ENCODE peak calls at places on chromosomes 5 and 9, in five cellular contexts. One of them, this sample, is unnamed.

GRCh38 chr9:36855443-36856315 is 178.4 kb downstream of the PAX5 start:
- DNase-seq in transverse colon: peak; percentile 18
- DNase-seq in stomach: no peak
- DNase-seq in HCT116: peak; percentile 61
- DNase-seq in IMR-90: no peak
- DNase-seq in this sample: peak; percentile 63

GRCh38 chr9:23754551-23754950 is 71.5 kb downstream of the ELAVL2 start:
- DNase-seq in HCT116: no peak
- DNase-seq in IMR-90: no peak
- DNase-seq in transverse colon: no peak
- DNase-seq in stomach: no peak
- DNase-seq in this sample: no peak

GRCh38 chr9:4138180-4138579 is 161.7 kb downstream of the GLIS3 start:
- DNase-seq in stomach: no peak
- DNase-seq in IMR-90: no peak
- DNase-seq in HCT116: no peak
- DNase-seq in transverse colon: no peak
- DNase-seq in this sample: no peak

GRCh38 chr9:133458643-133459312 is 1.0 kb upstream of the CACFD1 start:
- DNase-seq in transverse colon: no peak
- DNase-seq in IMR-90: no peak
- DNase-seq in stomach: no peak
- DNase-seq in HCT116: no peak
- DNase-seq in this sample: no peak

GRCh38 chr5:124057161-124057814 is 545.3 kb downstream of the CSNK1G3 start:
- DNase-seq in IMR-90: no peak
- DNase-seq in transverse colon: peak; percentile 66
- DNase-seq in HCT116: no peak
- DNase-seq in stomach: peak; percentile 62
- DNase-seq in this sample: no peak

GRCh38 chr9:24096756-24097155 is 270.7 kb upstream of the ELAVL2 start:
- DNase-seq in IMR-90: no peak
- DNase-seq in stomach: no peak
- DNase-seq in transverse colon: no peak
- DNase-seq in HCT116: no peak
- DNase-seq in this sample: no peak

GRCh38 chr9:19495186-19496028 is 86.6 kb downstream of the ACER2 start:
- DNase-seq in stomach: no peak
- DNase-seq in IMR-90: no peak
- DNase-seq in HCT116: no peak
- DNase-seq in transverse colon: no peak
- DNase-seq in this sample: no peak

GRCh38 chr5:68252678-68253520 is 37.3 kb downstream of the PIK3R1 start:
- DNase-seq in HCT116: peak; percentile 46
- DNase-seq in transverse colon: peak; percentile 60
- DNase-seq in stomach: peak; percentile 53
- DNase-seq in IMR-90: peak; percentile 78
- DNase-seq in this sample: peak; percentile 11

GRCh38 chr9:96449844-96450612 is at the start of gene HABP4:
- DNase-seq in HCT116: peak; percentile 76
- DNase-seq in stomach: peak; percentile 98
- DNase-seq in transverse colon: peak; percentile 97
- DNase-seq in IMR-90: peak; percentile 91
- DNase-seq in this sample: peak; percentile 99

GRCh38 chr5:56339732-56340131 is 106.6 kb upstream of the ANKRD55 start:
- DNase-seq in stomach: no peak
- DNase-seq in transverse colon: no peak
- DNase-seq in HCT116: no peak
- DNase-seq in IMR-90: peak; percentile 46
- DNase-seq in this sample: no peak

GRCh38 chr5:56343988-56344387 is 110.9 kb upstream of the ANKRD55 start:
- DNase-seq in stomach: no peak
- DNase-seq in IMR-90: no peak
- DNase-seq in HCT116: no peak
- DNase-seq in transverse colon: no peak
- DNase-seq in this sample: no peak

GRCh38 chr5:56342612-56343011 is 109.5 kb upstream of the ANKRD55 start:
- DNase-seq in transverse colon: no peak
- DNase-seq in stomach: no peak
- DNase-seq in HCT116: no peak
- DNase-seq in IMR-90: no peak
- DNase-seq in this sample: no peak

GRCh38 chr5:56337715-56338319 is 104.7 kb upstream of the ANKRD55 start:
- DNase-seq in transverse colon: no peak
- DNase-seq in IMR-90: no peak
- DNase-seq in stomach: no peak
- DNase-seq in HCT116: no peak
- DNase-seq in this sample: no peak

GRCh38 chr5:56340196-56340980 is 107.3 kb upstream of the ANKRD55 start:
- DNase-seq in transverse colon: no peak
- DNase-seq in stomach: no peak
- DNase-seq in IMR-90: peak; percentile 63
- DNase-seq in HCT116: no peak
- DNase-seq in this sample: no peak
- TF ChIP-seq POLR2A in transverse colon: no peak
- TF ChIP-seq POLR2A in stomach: no peak
- TF ChIP-seq POLR2A in IMR-90: no peak
- TF ChIP-seq POLR2A in HCT116: no peak
- TF ChIP-seq POLR2A in this sample: no peak

DNA sequence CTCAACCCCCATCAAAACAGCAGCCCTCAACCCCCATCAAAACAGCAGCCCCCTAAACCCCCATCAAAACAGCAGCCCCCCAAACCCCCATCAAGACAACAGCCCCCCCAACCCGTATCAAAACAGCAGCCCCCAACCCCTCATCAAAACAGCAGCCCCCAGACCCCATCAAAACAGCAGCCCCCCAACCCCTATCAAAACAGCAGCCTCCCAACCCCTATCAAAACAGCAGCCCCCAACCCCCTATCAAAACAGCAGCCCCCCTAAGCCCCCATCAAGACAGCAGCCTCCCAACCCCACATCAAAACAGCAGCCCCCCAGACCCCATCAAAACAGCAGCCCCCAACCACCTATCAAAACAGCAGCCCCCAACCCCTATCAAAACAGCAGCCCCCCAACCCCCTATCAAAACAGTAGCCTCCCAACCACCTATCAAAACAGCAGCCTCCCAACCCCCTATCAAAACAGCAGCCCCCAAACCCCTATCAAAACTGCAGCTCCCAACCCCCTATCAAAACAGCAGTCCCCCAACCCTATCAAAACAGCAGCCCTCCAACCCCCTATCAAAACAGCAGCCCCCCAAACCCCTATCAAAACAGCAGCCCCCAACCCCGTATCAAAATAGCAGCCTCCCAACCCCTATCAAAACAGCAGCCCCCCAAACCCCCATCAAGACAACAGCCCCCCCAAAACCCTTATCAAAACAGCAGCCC is 1.2 kb downstream of the TPPP start:
- DNase-seq in transverse colon: no peak
- DNase-seq in stomach: no peak
- DNase-seq in IMR-90: no peak
- DNase-seq in HCT116: no peak
- DNase-seq in this sample: no peak
- TF ChIP-seq POLR2A in transverse colon: no peak
- TF ChIP-seq POLR2A in stomach: no peak
- TF ChIP-seq POLR2A in IMR-90: no peak
- TF ChIP-seq POLR2A in HCT116: no peak
- TF ChIP-seq POLR2A in this sample: no peak

DNA sequence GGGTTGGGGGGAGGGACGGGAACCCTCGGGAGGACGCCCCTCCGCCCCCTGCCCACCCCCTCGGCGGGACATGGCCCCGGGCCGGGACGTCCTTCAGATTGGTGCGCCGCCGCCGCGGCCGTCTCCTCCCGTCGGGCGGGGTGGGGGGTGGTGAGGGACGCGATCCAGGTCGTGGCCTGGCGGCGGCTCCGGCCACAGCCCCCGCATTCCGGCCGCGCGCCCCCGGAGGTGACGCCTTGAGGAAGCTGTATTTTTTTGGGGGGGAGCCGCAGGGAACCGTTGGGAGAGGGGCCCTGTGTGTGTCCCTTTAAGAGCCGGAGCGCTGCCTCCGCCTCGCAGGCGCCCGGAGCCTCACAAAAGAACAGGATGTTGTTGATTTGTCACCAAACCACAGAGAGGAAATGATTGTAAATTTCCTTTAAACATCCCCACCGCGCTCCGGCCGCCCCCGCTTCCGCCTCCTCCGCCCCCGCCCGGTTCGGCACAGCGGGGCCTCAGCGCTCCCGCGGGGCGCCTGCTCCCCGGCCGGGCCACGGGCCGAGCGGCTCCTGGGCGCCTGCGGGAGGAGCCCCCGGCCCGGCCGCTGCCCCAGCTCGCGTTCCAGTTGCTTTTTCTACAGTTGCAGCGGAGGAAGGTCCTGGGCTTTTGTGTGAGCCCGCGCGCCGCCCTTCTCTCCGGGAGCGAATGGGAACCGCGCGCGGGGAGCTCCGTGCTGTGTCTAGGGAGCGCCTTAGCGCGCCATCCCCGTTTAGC is 32.1 kb upstream of the SPRY4 start:
- DNase-seq in IMR-90: peak; percentile 92
- DNase-seq in stomach: peak; percentile 77
- DNase-seq in HCT116: peak; percentile 87
- DNase-seq in transverse colon: peak; percentile 83
- DNase-seq in this sample: peak; percentile 76
- TF ChIP-seq POLR2A in IMR-90: peak; percentile 83
- TF ChIP-seq POLR2A in stomach: no peak
- TF ChIP-seq POLR2A in HCT116: no peak
- TF ChIP-seq POLR2A in transverse colon: no peak
- TF ChIP-seq POLR2A in this sample: peak; percentile 49

DNA sequence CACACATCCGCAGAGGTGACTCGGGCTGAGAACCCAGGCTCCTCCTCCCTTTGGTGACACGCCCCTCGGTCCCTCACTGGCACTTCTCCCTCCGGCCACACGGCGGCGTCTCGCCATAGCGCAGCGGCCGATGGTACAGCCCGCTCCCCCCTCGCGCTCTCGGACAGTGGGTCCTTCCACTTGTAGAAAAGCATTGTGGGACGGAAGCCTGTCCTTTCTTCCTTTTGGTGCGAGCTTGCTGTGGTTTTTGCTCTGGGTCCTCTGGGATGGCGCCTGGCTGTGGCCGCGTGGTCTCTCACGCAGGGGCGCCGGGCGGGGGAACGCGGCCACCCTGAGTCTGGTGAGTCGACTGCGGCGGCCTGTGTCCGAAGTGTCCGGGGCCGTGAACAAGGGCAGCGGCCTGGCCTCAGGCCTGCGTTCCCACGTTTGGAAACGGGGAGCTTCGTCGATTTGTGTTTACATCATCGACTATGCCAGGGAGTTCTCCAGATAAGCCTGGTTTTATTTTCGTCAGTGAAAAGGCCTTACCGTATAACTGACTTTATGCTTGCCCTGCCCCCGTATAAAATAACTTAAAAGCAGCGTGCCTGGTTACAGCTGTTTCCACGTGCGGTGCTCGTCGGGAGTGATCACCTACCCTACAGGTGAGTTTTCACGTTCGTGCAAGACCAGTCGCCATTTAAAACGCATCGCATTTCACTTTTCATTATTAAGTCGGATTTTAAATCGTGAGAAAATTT is 258.3 kb downstream of the EPB41L4A start:
- DNase-seq in stomach: peak; percentile 91
- DNase-seq in transverse colon: peak; percentile 95
- DNase-seq in IMR-90: peak; percentile 88
- DNase-seq in HCT116: peak; percentile 76
- DNase-seq in this sample: peak; percentile 71
- TF ChIP-seq POLR2A in stomach: no peak
- TF ChIP-seq POLR2A in transverse colon: peak; percentile 89
- TF ChIP-seq POLR2A in IMR-90: peak; percentile 99
- TF ChIP-seq POLR2A in HCT116: peak; percentile 97
- TF ChIP-seq POLR2A in this sample: peak; percentile 92

DNA sequence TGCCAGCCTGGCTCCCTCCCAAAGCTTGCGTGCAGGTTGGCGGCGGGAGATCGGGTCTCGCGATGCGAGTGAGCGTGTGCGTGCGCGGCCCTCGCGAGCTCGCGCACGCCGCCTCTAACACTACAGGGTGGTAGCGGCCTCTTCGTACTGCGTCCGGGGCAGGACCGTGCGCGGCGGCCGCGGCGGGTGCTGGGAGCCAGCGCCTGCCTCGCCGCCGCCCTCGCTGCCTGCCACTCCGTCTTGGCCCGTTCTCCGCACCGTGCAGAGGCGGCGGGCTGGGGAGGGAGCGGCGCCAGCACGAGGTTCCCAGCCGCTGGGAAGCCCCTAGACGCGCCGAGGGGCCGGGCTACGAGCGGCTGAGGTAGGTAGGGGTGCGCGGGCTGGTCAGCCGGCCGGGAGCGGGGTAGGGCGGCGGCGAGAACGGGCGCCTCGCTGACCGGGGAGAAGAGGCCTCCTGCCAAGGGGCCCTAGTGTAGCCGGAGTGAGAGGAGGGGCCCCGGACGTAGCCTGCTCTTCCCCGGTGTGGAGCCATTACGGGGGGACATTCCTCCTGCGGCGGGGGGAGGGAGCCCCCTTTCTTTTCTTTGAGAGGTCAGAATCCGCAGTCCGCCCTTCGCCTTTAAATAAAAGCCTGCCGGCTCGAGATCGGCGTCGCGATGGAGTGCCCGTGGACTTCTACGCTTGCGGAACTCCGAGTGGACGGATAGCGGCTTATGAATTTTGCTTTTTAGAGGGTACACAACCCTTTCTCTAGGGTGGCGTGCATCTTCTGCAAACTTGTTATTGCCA is at the start of gene C5orf24:
- DNase-seq in stomach: peak; percentile 97
- DNase-seq in IMR-90: peak; percentile 96
- DNase-seq in HCT116: peak; percentile 89
- DNase-seq in transverse colon: peak; percentile 96
- DNase-seq in this sample: peak; percentile 80
- TF ChIP-seq POLR2A in stomach: no peak
- TF ChIP-seq POLR2A in IMR-90: peak; percentile 95
- TF ChIP-seq POLR2A in HCT116: peak; percentile 96
- TF ChIP-seq POLR2A in transverse colon: peak; percentile 93
- TF ChIP-seq POLR2A in this sample: peak; percentile 97

DNA sequence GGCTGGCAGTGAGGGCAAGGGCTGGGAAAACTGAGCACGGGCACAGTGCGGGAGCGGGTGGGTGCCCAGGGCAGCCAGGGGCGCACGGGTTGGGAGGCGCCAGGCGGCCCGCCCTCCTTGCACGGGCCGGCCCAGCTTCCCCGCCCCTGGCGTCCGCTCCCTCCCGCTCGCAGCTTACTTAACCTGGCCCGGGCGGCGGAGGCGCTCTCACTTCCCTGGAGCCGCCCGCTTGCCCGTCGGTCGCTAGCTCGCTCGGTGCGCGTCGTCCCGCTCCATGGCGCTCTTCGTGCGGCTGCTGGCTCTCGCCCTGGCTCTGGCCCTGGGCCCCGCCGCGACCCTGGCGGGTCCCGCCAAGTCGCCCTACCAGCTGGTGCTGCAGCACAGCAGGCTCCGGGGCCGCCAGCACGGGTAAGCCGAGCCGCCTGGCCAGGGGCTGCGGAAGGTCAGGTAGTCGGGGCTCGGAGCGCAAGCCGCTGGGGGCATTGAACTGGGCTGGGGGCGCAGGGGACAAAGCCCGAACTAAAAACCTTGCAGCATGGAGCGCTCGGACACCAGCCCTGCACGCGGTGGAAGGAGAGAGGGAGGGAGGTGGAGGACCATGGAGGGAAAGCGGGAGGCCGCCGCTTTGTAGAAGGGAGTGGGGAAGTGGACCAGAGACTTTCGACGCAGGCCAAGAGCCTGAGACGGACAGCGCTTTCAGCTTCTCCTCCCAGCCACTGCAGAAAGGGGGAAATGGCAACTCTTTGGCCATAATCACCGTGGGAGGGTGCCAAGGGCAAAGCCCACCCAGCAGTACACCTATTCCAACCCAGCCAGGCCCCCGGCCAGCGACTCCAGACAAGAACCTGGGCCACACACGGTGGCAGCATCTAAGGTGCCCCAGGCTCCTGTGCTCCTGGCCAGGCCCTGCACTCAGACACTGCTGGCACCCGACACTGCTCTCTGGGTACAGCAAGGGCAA is at the start of gene TGFBI:
- DNase-seq in IMR-90: peak; percentile 67
- DNase-seq in transverse colon: peak; percentile 69
- DNase-seq in HCT116: no peak
- DNase-seq in stomach: peak; percentile 66
- DNase-seq in this sample: no peak
- TF ChIP-seq POLR2A in IMR-90: peak; percentile 96
- TF ChIP-seq POLR2A in transverse colon: peak; percentile 49
- TF ChIP-seq POLR2A in HCT116: no peak
- TF ChIP-seq POLR2A in stomach: no peak
- TF ChIP-seq POLR2A in this sample: peak; percentile 29

This sample was measured in H54.